ENCODE peak calls at places on chromosomes 11 and 22, in seven cellular contexts. V, G, C, R, K, H and J are unnamed samples.
A peak's percentile ranks its signal among the peaks of the same experiment; 100 is the strongest.

GRCh38 chr11:12914401-12914912 is 94.7 kb upstream of the RASSF10 start:
- DNase-seq in G (peak; percentile 42), H (peak; percentile 82), K (no peak), V (no peak), R (peak; percentile 49), C (peak; percentile 67), J (peak; percentile 76)

GRCh38 chr11:6268811-6269210 is 9.2 kb downstream of the CCKBR start:
- DNase-seq in K (no peak), R (peak; percentile 7), C (no peak), V (no peak), H (no peak), G (no peak), J (no peak)

GRCh38 chr11:67504023-67504949 is 877 bp downstream of the PITPNM1 start:
- DNase-seq in K (peak; percentile 53), R (peak; percentile 16), H (peak; percentile 88), V (no peak), C (peak; percentile 60), G (peak; percentile 58), J (peak; percentile 83)

GRCh38 chr22:38970548-38970947 is 11.6 kb upstream of the APOBEC3B start:
- DNase-seq in H (no peak), G (no peak), C (no peak), V (no peak), R (no peak), K (no peak), J (no peak)

GRCh38 chr11:73281201-73281741 is 9.1 kb downstream of the P2RY6 start:
- DNase-seq in R (no peak), C (no peak), H (no peak), V (no peak), G (no peak), K (no peak), J (no peak)

GRCh38 chr11:67373916-67374570 is 645 bp upstream of the CLCF1 start:
- DNase-seq in H (peak; percentile 69), V (peak; percentile 93), C (peak; percentile 95), K (peak; percentile 98), G (peak; percentile 96), R (peak; percentile 99), J (peak; percentile 96)

GRCh38 chr22:39313258-39314001 is 6.0 kb downstream of the RPL3 start:
- DNase-seq in V (no peak), H (no peak), C (no peak), G (no peak), K (no peak), R (no peak), J (no peak)

GRCh38 chr11:1049911-1050580 is 13.5 kb upstream of the MUC6 start:
- DNase-seq in V (no peak), C (no peak), R (no peak), H (peak; percentile 34), K (no peak), G (no peak), J (peak; percentile 77)

GRCh38 chr11:92735039-92735438 is 234.4 kb upstream of the MTNR1B start:
- DNase-seq in H (peak; percentile 6), K (no peak), R (no peak), V (no peak), G (peak; percentile 9), C (no peak), J (no peak)

GRCh38 chr11:61888043-61888442 is 3.3 kb downstream of the FADS3 start:
- DNase-seq in G (peak; percentile 94), K (peak; percentile 89), H (no peak), V (no peak), C (no peak), R (peak; percentile 93), J (peak; percentile 93)

GRCh38 chr22:23305922-23306374 is 125.6 kb downstream of the BCR start:
- DNase-seq in C (no peak), K (no peak), H (peak; percentile 75), R (peak; percentile 71), G (peak; percentile 96), V (no peak), J (peak; percentile 95)

GRCh38 chr11:58739725-58740430 is 8.1 kb upstream of the GLYAT start:
- DNase-seq in V (no peak), H (no peak), G (no peak), R (peak; percentile 69), C (no peak), K (no peak), J (no peak)

DNA sequence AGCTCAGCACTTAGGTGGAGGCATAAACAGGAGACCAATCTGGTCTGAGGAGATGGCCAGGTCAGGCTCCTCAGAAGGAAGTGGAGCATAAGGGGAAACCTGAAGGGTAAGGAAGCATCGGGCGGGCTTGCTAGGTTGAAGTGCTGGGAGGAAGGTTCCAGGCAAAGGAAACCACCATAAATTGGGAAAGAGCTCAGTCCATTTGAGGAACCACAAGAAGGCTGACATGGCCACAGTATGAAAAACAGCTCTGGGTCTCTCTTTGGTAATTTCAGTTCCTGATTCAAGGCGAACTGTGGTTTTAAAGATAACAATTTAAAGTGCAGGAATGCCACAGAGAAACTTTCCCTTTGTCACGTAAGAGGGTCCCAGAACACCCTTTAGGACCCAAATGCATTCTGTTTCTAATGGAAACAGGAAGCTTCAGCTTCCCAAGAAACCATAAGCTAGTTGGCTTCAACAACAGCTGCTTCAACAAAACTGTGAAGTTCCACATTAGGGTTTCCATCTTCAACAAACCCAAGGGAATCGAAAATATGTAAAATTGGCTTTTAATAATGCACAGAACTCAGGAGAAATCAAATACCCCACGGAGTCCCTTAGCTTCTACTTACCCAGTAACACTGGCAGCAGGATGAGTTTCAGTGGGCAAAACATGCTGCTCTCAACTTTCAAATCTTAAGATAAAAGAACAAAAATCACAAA is 10.4 kb downstream of the JAML start:
- DNase-seq in G (no peak), K (no peak), V (no peak), C (no peak), H (no peak), R (no peak), J (no peak)
- H3K4me1 ChIP-seq in G (no peaks in the 10 kb centered on the region), K (peaks cover 22% of the 10 kb centered on the region), V (no peaks in the 10 kb centered on the region), C (peaks cover 81% of the 10 kb centered on the region), H (no peaks in the 10 kb centered on the region), R (no peaks in the 10 kb centered on the region), J (no peaks in the 10 kb centered on the region)

DNA sequence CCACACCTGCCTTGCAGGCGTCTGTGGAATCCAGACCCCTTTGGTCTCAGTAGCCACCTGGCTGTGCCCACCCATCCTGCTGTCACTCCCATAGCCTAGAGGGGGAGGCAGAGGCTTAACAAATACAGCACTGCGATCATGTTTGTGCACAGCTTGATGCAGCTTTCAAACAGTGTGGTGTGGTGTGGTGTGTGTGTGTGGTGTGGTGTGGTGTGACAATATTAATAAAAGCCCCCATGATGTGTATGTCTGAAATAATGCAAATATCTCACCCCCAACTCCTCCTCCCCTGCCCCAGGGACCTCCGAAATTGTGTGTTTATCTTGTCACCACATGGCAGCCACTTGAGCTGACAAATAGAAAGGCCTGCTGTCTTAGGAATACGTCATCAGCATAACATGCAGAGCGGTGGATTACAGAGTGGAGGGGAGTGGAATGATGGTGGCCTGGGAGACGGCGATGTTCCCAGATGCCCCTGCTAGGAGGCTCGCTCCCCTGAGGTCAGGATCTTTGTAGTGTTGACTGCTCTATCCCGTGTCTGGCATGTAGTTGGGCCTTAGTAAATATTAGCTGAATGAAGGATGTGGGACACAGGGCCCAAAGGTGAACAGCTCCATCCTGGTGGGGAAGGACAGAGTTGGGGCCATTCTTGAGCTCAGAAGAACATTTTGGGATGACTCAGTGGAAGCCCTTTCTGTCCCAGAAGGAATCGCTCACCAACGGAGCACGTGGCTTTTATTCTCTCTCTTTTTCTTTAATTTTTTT is 2.8 kb downstream of the PDXP start:
- DNase-seq in G (peak; percentile 62), K (no peak), H (peak; percentile 71), R (peak; percentile 80), C (no peak), V (no peak), J (no peak)
- H3K36me3 ChIP-seq in G (peaks cover 3% of the 10 kb centered on the region), K (no peaks in the 10 kb centered on the region), H (peaks cover 2% of the 10 kb centered on the region), R (peaks cover 7% of the 10 kb centered on the region), C (no peaks in the 10 kb centered on the region), V (peaks cover 8% of the 10 kb centered on the region), J (peaks cover 8% of the 10 kb centered on the region)

GRCh38 chr11:96254854-96255253 is 88.1 kb downstream of the MAML2 start:
- DNase-seq in H (no peak), G (no peak), V (no peak), C (no peak), K (no peak), R (no peak), J (no peak)

GRCh38 chr11:96257972-96258951 is 84.7 kb downstream of the MAML2 start:
- DNase-seq in V (no peak), R (peak; percentile 62), H (no peak), K (no peak), C (no peak), G (peak; percentile 65), J (no peak)

GRCh38 chr11:96257036-96257435 is 86.0 kb downstream of the MAML2 start:
- DNase-seq in K (no peak), G (no peak), C (no peak), V (no peak), R (no peak), H (no peak), J (no peak)

GRCh38 chr11:96256604-96257003 is 86.4 kb downstream of the MAML2 start:
- DNase-seq in H (no peak), C (no peak), G (no peak), K (no peak), R (no peak), V (no peak), J (no peak)

GRCh38 chr11:96256213-96256580 is 86.8 kb downstream of the MAML2 start:
- DNase-seq in R (no peak), C (no peak), K (no peak), G (no peak), H (no peak), V (no peak), J (no peak)
- H3K4me1 ChIP-seq in R (peaks cover 25% of the 10 kb centered on the region), C (peaks cover 18% of the 10 kb centered on the region), K (peaks cover 48% of the 10 kb centered on the region), G (peaks cover 29% of the 10 kb centered on the region), H (peaks cover 4% of the 10 kb centered on the region), V (peaks cover 33% of the 10 kb centered on the region), J (peaks cover 15% of the 10 kb centered on the region)

DNA sequence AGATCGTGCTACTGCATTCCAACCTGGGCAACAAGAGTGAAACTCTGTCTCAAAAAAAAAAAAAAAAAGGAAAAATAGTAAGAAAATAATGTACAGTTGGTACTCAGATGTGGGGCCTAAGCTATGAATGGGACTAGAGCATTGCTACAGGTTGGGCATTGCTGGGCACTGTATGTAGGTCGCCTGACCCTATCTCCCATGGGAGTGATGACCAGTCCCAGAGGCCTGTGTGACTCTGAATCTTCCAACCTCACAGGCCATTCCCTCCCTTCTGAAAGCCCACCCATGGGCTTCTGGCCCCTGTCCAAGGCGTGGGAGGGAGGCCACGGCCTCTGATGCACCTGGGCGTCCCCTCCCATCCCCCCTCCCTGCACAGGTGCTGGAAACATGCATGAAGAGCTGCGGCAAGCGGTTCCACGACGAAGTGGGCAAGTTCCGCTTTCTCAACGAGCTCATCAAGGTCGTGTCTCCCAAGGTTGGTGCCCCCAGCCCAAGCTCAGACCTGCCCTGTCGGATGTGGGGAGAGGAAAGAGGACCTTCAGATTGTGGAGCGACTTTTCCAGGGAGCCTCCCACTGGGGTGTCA is 9.5 kb downstream of the GGA1 start:
- DNase-seq in K (no peak), R (no peak), V (no peak), G (no peak), C (no peak), H (no peak), J (no peak)
- H3K36me3 ChIP-seq in K (peaks cover 44% of the 10 kb centered on the region), R (peaks cover 13% of the 10 kb centered on the region), V (peaks cover 31% of the 10 kb centered on the region), G (peaks cover 6% of the 10 kb centered on the region), C (peaks cover 2% of the 10 kb centered on the region), H (peaks cover 30% of the 10 kb centered on the region), J (peaks cover 17% of the 10 kb centered on the region)

DNA sequence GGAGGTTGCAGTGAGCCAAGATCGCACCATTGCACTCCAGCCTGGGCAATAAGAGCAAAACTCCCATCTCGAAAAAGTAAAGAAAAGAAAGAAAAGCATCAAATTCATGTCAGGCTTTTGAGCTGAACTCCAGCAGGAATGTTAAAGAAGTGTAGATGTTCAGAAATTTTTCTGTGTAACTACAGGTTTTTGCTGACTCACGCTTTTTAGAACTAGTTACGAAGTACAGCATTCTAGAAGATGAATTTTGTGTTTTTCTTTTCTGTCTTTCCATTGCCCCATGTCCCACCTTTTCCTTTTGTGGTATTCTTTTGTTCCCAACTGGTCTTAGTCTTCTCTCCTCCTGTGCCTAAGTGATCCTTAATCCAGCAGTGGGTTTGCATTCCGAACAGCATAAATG is 56.0 kb upstream of the HORMAD2 start:
- DNase-seq in H (no peak), C (no peak), K (no peak), G (no peak), V (no peak), R (no peak), J (no peak)
- H3K4me1 ChIP-seq in H (peaks cover 18% of the 10 kb centered on the region), C (no peaks in the 10 kb centered on the region), K (peaks cover 10% of the 10 kb centered on the region), G (no peaks in the 10 kb centered on the region), V (peaks cover 14% of the 10 kb centered on the region), R (no peaks in the 10 kb centered on the region), J (no peaks in the 10 kb centered on the region)